ENCODE peak calls at places on chromosomes 6 and 20, in nine cellular contexts. One of them, this sample, is unnamed.

GRCh38 chr20:2261105-2261504 is 34.7 kb upstream of the TGM3 start:
- DNase-seq in mesendoderm: no peak
- DNase-seq in A549: peak
- DNase-seq in iPS-NIHi11: no peak
- DNase-seq in adipocyte: no peak
- DNase-seq in stimulated activated CD4-positive, alpha-beta T cell treated with anti-CD3 and anti-CD28 coated beads, Interleukin-2, amount 100 ng/mL, for 4 hours: no peak
- DNase-seq in NCI-H774: no peak
- DNase-seq in GM18507: no peak
- DNase-seq in GM04503: no peak
- DNase-seq in this sample: peak

GRCh38 chr6:128929869-128930268 is 46.9 kb downstream of the LAMA2 start:
- DNase-seq in mesendoderm: no peak
- DNase-seq in A549: no peak
- DNase-seq in iPS-NIHi11: no peak
- DNase-seq in adipocyte: no peak
- DNase-seq in stimulated activated CD4-positive, alpha-beta T cell treated with anti-CD3 and anti-CD28 coated beads, Interleukin-2, amount 100 ng/mL, for 4 hours: no peak
- DNase-seq in NCI-H774: no peak
- DNase-seq in GM18507: no peak
- DNase-seq in GM04503: no peak
- DNase-seq in this sample: no peak

GRCh38 chr20:25336561-25337422 is 53.8 kb downstream of the ABHD12 start:
- DNase-seq in mesendoderm: peak
- DNase-seq in A549: peak
- DNase-seq in iPS-NIHi11: no peak
- DNase-seq in adipocyte: peak
- DNase-seq in stimulated activated CD4-positive, alpha-beta T cell treated with anti-CD3 and anti-CD28 coated beads, Interleukin-2, amount 100 ng/mL, for 4 hours: no peak
- DNase-seq in NCI-H774: no peak
- DNase-seq in GM18507: no peak
- DNase-seq in GM04503: no peak
- DNase-seq in this sample: peak

GRCh38 chr6:146041282-146041681 is 12.4 kb downstream of the GRM1 start:
- DNase-seq in mesendoderm: peak
- DNase-seq in A549: peak
- DNase-seq in iPS-NIHi11: peak
- DNase-seq in adipocyte: peak
- DNase-seq in stimulated activated CD4-positive, alpha-beta T cell treated with anti-CD3 and anti-CD28 coated beads, Interleukin-2, amount 100 ng/mL, for 4 hours: no peak
- DNase-seq in NCI-H774: no peak
- DNase-seq in GM18507: no peak
- DNase-seq in GM04503: no peak
- DNase-seq in this sample: peak

GRCh38 chr6:34324738-34325444 is 67.6 kb downstream of the NUDT3 start:
- DNase-seq in mesendoderm: peak
- DNase-seq in A549: no peak
- DNase-seq in iPS-NIHi11: peak
- DNase-seq in adipocyte: peak
- DNase-seq in stimulated activated CD4-positive, alpha-beta T cell treated with anti-CD3 and anti-CD28 coated beads, Interleukin-2, amount 100 ng/mL, for 4 hours: no peak
- DNase-seq in NCI-H774: no peak
- DNase-seq in GM18507: no peak
- DNase-seq in GM04503: no peak
- DNase-seq in this sample: peak

GRCh38 chr6:6694825-6695710 is 106.5 kb downstream of the LY86 start:
- DNase-seq in mesendoderm: no peak
- DNase-seq in A549: no peak
- DNase-seq in iPS-NIHi11: no peak
- DNase-seq in adipocyte: no peak
- DNase-seq in stimulated activated CD4-positive, alpha-beta T cell treated with anti-CD3 and anti-CD28 coated beads, Interleukin-2, amount 100 ng/mL, for 4 hours: no peak
- DNase-seq in NCI-H774: no peak
- DNase-seq in GM18507: no peak
- DNase-seq in GM04503: no peak
- DNase-seq in this sample: peak

GRCh38 chr20:46022411-46023147 is 6.4 kb upstream of the SLC12A5 start:
- DNase-seq in mesendoderm: peak
- DNase-seq in A549: peak
- DNase-seq in iPS-NIHi11: peak
- DNase-seq in adipocyte: peak
- DNase-seq in stimulated activated CD4-positive, alpha-beta T cell treated with anti-CD3 and anti-CD28 coated beads, Interleukin-2, amount 100 ng/mL, for 4 hours: peak
- DNase-seq in NCI-H774: peak
- DNase-seq in GM18507: peak
- DNase-seq in GM04503: no peak
- DNase-seq in this sample: peak

GRCh38 chr20:44097521-44098255 is 89.3 kb downstream of the JPH2 start:
- DNase-seq in mesendoderm: no peak
- DNase-seq in A549: no peak
- DNase-seq in iPS-NIHi11: no peak
- DNase-seq in adipocyte: no peak
- DNase-seq in stimulated activated CD4-positive, alpha-beta T cell treated with anti-CD3 and anti-CD28 coated beads, Interleukin-2, amount 100 ng/mL, for 4 hours: no peak
- DNase-seq in NCI-H774: no peak
- DNase-seq in GM18507: no peak
- DNase-seq in GM04503: no peak
- DNase-seq in this sample: no peak

GRCh38 chr6:131808460-131809269 is 845 bp downstream of the ENPP1 start:
- DNase-seq in mesendoderm: no peak
- DNase-seq in A549: no peak
- DNase-seq in iPS-NIHi11: no peak
- DNase-seq in adipocyte: no peak
- DNase-seq in stimulated activated CD4-positive, alpha-beta T cell treated with anti-CD3 and anti-CD28 coated beads, Interleukin-2, amount 100 ng/mL, for 4 hours: no peak
- DNase-seq in NCI-H774: no peak
- DNase-seq in GM18507: no peak
- DNase-seq in GM04503: no peak
- DNase-seq in this sample: peak

GRCh38 chr6:12246900-12247299 is 43.3 kb upstream of the EDN1 start:
- DNase-seq in mesendoderm: no peak
- DNase-seq in A549: no peak
- DNase-seq in iPS-NIHi11: no peak
- DNase-seq in adipocyte: no peak
- DNase-seq in stimulated activated CD4-positive, alpha-beta T cell treated with anti-CD3 and anti-CD28 coated beads, Interleukin-2, amount 100 ng/mL, for 4 hours: no peak
- DNase-seq in NCI-H774: no peak
- DNase-seq in GM18507: no peak
- DNase-seq in GM04503: no peak
- DNase-seq in this sample: peak

GRCh38 chr20:63061701-63062100 is 54.9 kb upstream of the BHLHE23 start:
- DNase-seq in mesendoderm: no peak
- DNase-seq in A549: no peak
- DNase-seq in iPS-NIHi11: no peak
- DNase-seq in adipocyte: no peak
- DNase-seq in stimulated activated CD4-positive, alpha-beta T cell treated with anti-CD3 and anti-CD28 coated beads, Interleukin-2, amount 100 ng/mL, for 4 hours: no peak
- DNase-seq in NCI-H774: no peak
- DNase-seq in GM18507: no peak
- DNase-seq in GM04503: no peak
- DNase-seq in this sample: no peak

GRCh38 chr6:5457983-5458683 is 196.8 kb downstream of the FARS2 start:
- DNase-seq in mesendoderm: no peak
- DNase-seq in A549: no peak
- DNase-seq in iPS-NIHi11: no peak
- DNase-seq in adipocyte: no peak
- DNase-seq in stimulated activated CD4-positive, alpha-beta T cell treated with anti-CD3 and anti-CD28 coated beads, Interleukin-2, amount 100 ng/mL, for 4 hours: no peak
- DNase-seq in NCI-H774: peak
- DNase-seq in GM18507: no peak
- DNase-seq in GM04503: no peak
- DNase-seq in this sample: peak

GRCh38 chr20:35316086-35316485 is 23.9 kb upstream of the FAM83C start:
- DNase-seq in mesendoderm: no peak
- DNase-seq in A549: no peak
- DNase-seq in iPS-NIHi11: no peak
- DNase-seq in adipocyte: no peak
- DNase-seq in stimulated activated CD4-positive, alpha-beta T cell treated with anti-CD3 and anti-CD28 coated beads, Interleukin-2, amount 100 ng/mL, for 4 hours: no peak
- DNase-seq in NCI-H774: no peak
- DNase-seq in GM18507: no peak
- DNase-seq in GM04503: no peak
- DNase-seq in this sample: no peak

GRCh38 chr6:43695078-43695966 is 7.7 kb upstream of the MRPS18A start:
- DNase-seq in mesendoderm: peak
- DNase-seq in A549: no peak
- DNase-seq in iPS-NIHi11: peak
- DNase-seq in adipocyte: no peak
- DNase-seq in stimulated activated CD4-positive, alpha-beta T cell treated with anti-CD3 and anti-CD28 coated beads, Interleukin-2, amount 100 ng/mL, for 4 hours: no peak
- DNase-seq in NCI-H774: no peak
- DNase-seq in GM18507: no peak
- DNase-seq in GM04503: no peak
- DNase-seq in this sample: no peak

GRCh38 chr6:85494551-85495337 is 44.9 kb downstream of the NT5E start:
- DNase-seq in mesendoderm: no peak
- DNase-seq in A549: no peak
- DNase-seq in iPS-NIHi11: no peak
- DNase-seq in adipocyte: peak
- DNase-seq in stimulated activated CD4-positive, alpha-beta T cell treated with anti-CD3 and anti-CD28 coated beads, Interleukin-2, amount 100 ng/mL, for 4 hours: no peak
- DNase-seq in NCI-H774: no peak
- DNase-seq in GM18507: no peak
- DNase-seq in GM04503: no peak
- DNase-seq in this sample: peak

GRCh38 chr20:52130406-52130805 is 61.2 kb downstream of the ZFP64 start:
- DNase-seq in mesendoderm: no peak
- DNase-seq in A549: no peak
- DNase-seq in iPS-NIHi11: no peak
- DNase-seq in adipocyte: no peak
- DNase-seq in stimulated activated CD4-positive, alpha-beta T cell treated with anti-CD3 and anti-CD28 coated beads, Interleukin-2, amount 100 ng/mL, for 4 hours: no peak
- DNase-seq in NCI-H774: no peak
- DNase-seq in GM18507: no peak
- DNase-seq in GM04503: no peak
- DNase-seq in this sample: no peak